ENCODE peak calls at places on chromosomes 6 and 20, in nine cellular contexts. F is nephron progenitor cell; T is T-helper 9 cell; D is neuronal stem cell; O is testis; H is NCI-H1092 treated with DMSO at 0.1 percent for 48 hours; R is activated T-helper 1 cell treated with anti-CD3 and anti-CD28 coated beads, Interleukin-12 subunit alpha, Interleukin-12 subunit beta, Interleukin-2, Interleukin-4 antibody, amounts not matched to agents 30 ng/mL and 10 ng/mL and 1 ng/mL, durations not matched to agents 14 hours and 24 hours and 36 hours; L is epithelial cell of prostate; N is activated CD4-positive, alpha-beta T cell treated with anti-CD3 and anti-CD28 coated beads for 48 hours. B is an unnamed sample.

GRCh38 chr6:13378669-13379590 is 50.6 kb upstream of the TBC1D7 start:
- DNase-seq in F (no peak), T (no peak), D (no peak), O (no peak), H (no peak), R (no peak), L (no peak), N (no peak), B (peak)

GRCh38 chr6:74075323-74075722 is 379.3 kb downstream of the CD109 start:
- DNase-seq in F (no peak), T (no peak), D (no peak), O (no peak), H (no peak), R (no peak), L (peak), N (no peak), B (no peak)

GRCh38 chr6:44234101-44235090 is 11.0 kb downstream of the SLC29A1 start:
- DNase-seq in F (peak), T (no peak), D (no peak), O (peak), H (peak), R (no peak), L (no peak), N (no peak), B (peak)

GRCh38 chr6:82072113-82072512 is 175.4 kb downstream of the IBTK start:
- DNase-seq in F (no peak), T (no peak), D (no peak), O (no peak), H (peak), R (no peak), L (no peak), N (no peak), B (peak)

GRCh38 chr20:63737940-63738686 is 1.5 kb upstream of the SLC2A4RG start:
- DNase-seq in F (no peak), T (peak), D (no peak), O (no peak), H (no peak), R (no peak), L (no peak), N (no peak), B (no peak)

GRCh38 chr6:4018194-4019111 is 60.5 kb downstream of the FAM217A start:
- DNase-seq in F (peak), T (peak), D (peak), O (peak), H (peak), R (peak), L (peak), N (peak), B (peak)

GRCh38 chr6:25623065-25623464 is 28.9 kb upstream of the SCGN start:
- DNase-seq in F (no peak), T (no peak), D (no peak), O (no peak), H (peak), R (no peak), L (no peak), N (no peak), B (no peak)

GRCh38 chr6:36129889-36130671 is at the start of gene MAPK13:
- DNase-seq in F (peak), T (no peak), D (no peak), O (no peak), H (peak), R (no peak), L (no peak), N (peak), B (peak)

GRCh38 chr6:56491606-56492328 is 150.9 kb downstream of the DST start:
- DNase-seq in F (no peak), T (no peak), D (no peak), O (no peak), H (no peak), R (no peak), L (no peak), N (no peak), B (no peak)

GRCh38 chr6:169782966-169783760 is 31.7 kb downstream of the ERMARD start:
- DNase-seq in F (no peak), T (no peak), D (no peak), O (peak), H (no peak), R (no peak), L (no peak), N (no peak), B (no peak)

GRCh38 chr6:2426561-2427340 is 181.3 kb upstream of the GMDS start:
- DNase-seq in F (no peak), T (no peak), D (no peak), O (no peak), H (no peak), R (no peak), L (no peak), N (no peak), B (no peak)

GRCh38 chr6:45419574-45420082 is 41.9 kb upstream of the SUPT3H start:
- DNase-seq in F (peak), T (peak), D (peak), O (peak), H (no peak), R (peak), L (no peak), N (peak), B (no peak)

GRCh38 chr6:152529364-152529763 is 107.8 kb downstream of the SYNE1 start:
- DNase-seq in F (no peak), T (no peak), D (no peak), O (no peak), H (no peak), R (no peak), L (no peak), N (no peak), B (no peak)

GRCh38 chr6:124854338-124854922 is 107.8 kb upstream of the RNF217 start:
- DNase-seq in F (no peak), T (no peak), D (no peak), O (no peak), H (peak), R (no peak), L (no peak), N (no peak), B (no peak)

GRCh38 chr6:148203970-148204369 is 138.7 kb upstream of the SASH1 start:
- DNase-seq in F (no peak), T (peak), D (no peak), O (no peak), H (no peak), R (peak), L (no peak), N (peak), B (no peak)

GRCh38 chr20:36604952-36605308 is 649 bp upstream of the RAB5IF start:
- DNase-seq in F (peak), T (peak), D (no peak), O (peak), H (peak), R (peak), L (no peak), N (peak), B (no peak)

GRCh38 chr6:15626160-15626559 is 36.7 kb downstream of the DTNBP1 start:
- DNase-seq in F (no peak), T (no peak), D (no peak), O (no peak), H (no peak), R (no peak), L (no peak), N (no peak), B (no peak)

GRCh38 chr6:39924283-39924682 is 10.0 kb downstream of the MOCS1 start:
- DNase-seq in F (no peak), T (no peak), D (no peak), O (no peak), H (peak), R (no peak), L (no peak), N (no peak), B (no peak)

GRCh38 chr6:160355001-160355400 is 6.8 kb downstream of the SLC22A3 start:
- DNase-seq in F (no peak), T (no peak), D (no peak), O (no peak), H (no peak), R (no peak), L (peak), N (peak), B (no peak)

GRCh38 chr6:119179842-119180241 is 101.4 kb upstream of the FAM184A start:
- DNase-seq in F (no peak), T (no peak), D (no peak), O (no peak), H (no peak), R (no peak), L (no peak), N (no peak), B (no peak)

GRCh38 chr6:36594816-36595167 is 630 bp downstream of the SRSF3 start:
- DNase-seq in F (no peak), T (no peak), D (no peak), O (peak), H (no peak), R (no peak), L (no peak), N (no peak), B (peak)

GRCh38 chr6:135449246-135449645 is 48.3 kb downstream of the AHI1 start:
- DNase-seq in F (no peak), T (no peak), D (no peak), O (no peak), H (no peak), R (no peak), L (no peak), N (no peak), B (no peak)

GRCh38 chr20:50163570-50164317 is 10.2 kb upstream of the PEDS1 start:
- DNase-seq in F (no peak), T (no peak), D (no peak), O (no peak), H (no peak), R (no peak), L (no peak), N (no peak), B (no peak)

GRCh38 chr6:155130161-155130853 is 133.5 kb upstream of the CLDN20 start:
- DNase-seq in F (no peak), T (no peak), D (no peak), O (no peak), H (no peak), R (no peak), L (no peak), N (peak), B (no peak)

GRCh38 chr6:1283486-1283885 is 28.4 kb upstream of the FOXQ1 start:
- DNase-seq in F (no peak), T (no peak), D (no peak), O (no peak), H (no peak), R (no peak), L (no peak), N (no peak), B (no peak)

GRCh38 chr20:1291191-1291741 is 25.2 kb downstream of the SNPH start:
- DNase-seq in F (no peak), T (no peak), D (no peak), O (no peak), H (no peak), R (no peak), L (no peak), N (no peak), B (peak)

GRCh38 chr6:43968110-43968965 is 158.9 kb downstream of the MRPL14 start:
- DNase-seq in F (no peak), T (no peak), D (peak), O (no peak), H (no peak), R (no peak), L (no peak), N (no peak), B (no peak)

GRCh38 chr6:85058806-85059205 is 294.4 kb upstream of the TBX18 start:
- DNase-seq in F (no peak), T (no peak), D (no peak), O (no peak), H (no peak), R (no peak), L (no peak), N (no peak), B (no peak)

GRCh38 chr6:1705183-1705582 is 95.5 kb downstream of the FOXC1 start:
- DNase-seq in F (no peak), T (no peak), D (no peak), O (no peak), H (no peak), R (no peak), L (no peak), N (no peak), B (no peak)

GRCh38 chr6:3661390-3661789 is 90.1 kb downstream of the PXDC1 start:
- DNase-seq in F (no peak), T (no peak), D (no peak), O (no peak), H (no peak), R (no peak), L (no peak), N (no peak), B (no peak)

GRCh38 chr6:136990754-136991153 is 54.0 kb downstream of the IL20RA start:
- DNase-seq in F (no peak), T (no peak), D (no peak), O (no peak), H (peak), R (no peak), L (no peak), N (no peak), B (no peak)

GRCh38 chr6:49325901-49326300 is 137.2 kb downstream of the MMUT start:
- DNase-seq in F (no peak), T (no peak), D (no peak), O (no peak), H (no peak), R (no peak), L (no peak), N (no peak), B (no peak)

GRCh38 chr6:149293244-149293643 is 24.3 kb upstream of the TAB2 start:
- DNase-seq in F (no peak), T (no peak), D (no peak), O (no peak), H (no peak), R (no peak), L (peak), N (no peak), B (no peak)

GRCh38 chr20:25270829-25271251 is 23.0 kb downstream of the PYGB start:
- DNase-seq in F (no peak), T (no peak), D (no peak), O (peak), H (peak), R (no peak), L (no peak), N (no peak), B (peak)